ENCODE peak calls at places on chromosomes 6 and 20, in eight cellular contexts. M is pancreas, C is fibroblast of mammary gland, E is astrocyte of the spinal cord, U is fibroblast of the aortic adventitia, S is Caco-2, A is fibroblast of pulmonary artery, X is lower lobe of right lung. G is an unnamed sample.

GRCh38 chr20:4041748-4042411 is 26.5 kb upstream of the RNF24 start:
- DNase-seq in C (peak; percentile 97), A (peak; percentile 99), E (peak; percentile 95), X (peak; percentile 83), U (peak; percentile 98), S (no peak), M (peak; percentile 98), G (no peak)

GRCh38 chr20:2314759-2315439 is 19.1 kb downstream of the TGM3 start:
- DNase-seq in C (peak; percentile 96), M (no peak), U (peak; percentile 95), X (no peak), E (peak; percentile 76), S (no peak), A (peak; percentile 55), G (no peak)

GRCh38 chr20:62980380-62980960 is 26.3 kb downstream of the BHLHE23 start:
- DNase-seq in M (no peak), A (no peak), E (no peak), S (no peak), C (no peak), X (no peak), U (no peak), G (no peak)

GRCh38 chr20:57377350-57377749 is 13.8 kb upstream of the RBM38 start:
- DNase-seq in U (no peak), X (no peak), E (no peak), C (no peak), M (no peak), S (no peak), A (no peak), G (no peak)

GRCh38 chr6:9484091-9484490 is 930.8 kb downstream of the TFAP2A start:
- DNase-seq in U (peak; percentile 69), M (no peak), A (peak; percentile 65), E (no peak), S (no peak), C (peak; percentile 61), X (no peak), G (no peak)

GRCh38 chr6:146357578-146358340 is 185.9 kb upstream of the RAB32 start:
- DNase-seq in M (no peak), A (peak; percentile 87), U (peak; percentile 96), S (no peak), X (no peak), C (peak; percentile 94), E (peak; percentile 90), G (peak; percentile 8)

GRCh38 chr6:13425270-13425905 is 62.0 kb downstream of the GFOD1 start:
- DNase-seq in S (no peak), M (no peak), A (no peak), U (no peak), E (no peak), C (no peak), X (no peak), G (no peak)

GRCh38 chr6:20669571-20670314 is 135.5 kb downstream of the CDKAL1 start:
- DNase-seq in M (no peak), E (peak; percentile 22), U (peak; percentile 52), A (no peak), S (no peak), X (no peak), C (peak; percentile 33), G (peak; percentile 29)

GRCh38 chr20:33076662-33077398 is 2.6 kb upstream of the BPIFB4 start:
- DNase-seq in E (no peak), S (no peak), X (no peak), M (no peak), U (no peak), A (no peak), C (no peak), G (no peak)

GRCh38 chr20:21527908-21528307 is 14.0 kb upstream of the NKX2-2 start:
- DNase-seq in U (no peak), E (no peak), M (no peak), A (no peak), S (no peak), C (no peak), X (no peak), G (no peak)

GRCh38 chr20:52251137-52251700 is 59.6 kb upstream of the ZFP64 start:
- DNase-seq in S (no peak), E (no peak), X (no peak), C (no peak), M (no peak), A (no peak), U (no peak), G (no peak)

GRCh38 chr6:154187203-154187602 is 148.2 kb downstream of the OPRM1 start:
- DNase-seq in E (no peak), X (no peak), C (no peak), U (no peak), S (no peak), M (no peak), A (no peak), G (no peak)

GRCh38 chr20:10978019-10978702 is 304.4 kb upstream of the JAG1 start:
- DNase-seq in S (no peak), U (no peak), X (no peak), A (no peak), E (no peak), M (no peak), C (no peak), G (no peak)

GRCh38 chr6:28337103-28337520 is 1.2 kb upstream of the ZSCAN31 start:
- DNase-seq in X (no peak), E (no peak), C (no peak), U (no peak), A (no peak), S (no peak), M (no peak), G (no peak)

GRCh38 chr20:19600042-19600441 is 158.0 kb upstream of the RIN2 start:
- DNase-seq in U (no peak), E (no peak), C (no peak), S (no peak), X (no peak), A (no peak), M (no peak), G (no peak)

GRCh38 chr6:14276667-14277404 is 159.3 kb downstream of the CD83 start:
- DNase-seq in S (no peak), E (peak; percentile 46), U (peak; percentile 35), M (no peak), X (no peak), A (no peak), C (peak; percentile 26), G (peak; percentile 49)

GRCh38 chr6:139821669-139822223 is 447.3 kb upstream of the CITED2 start:
- DNase-seq in X (no peak), S (no peak), C (no peak), M (no peak), U (no peak), E (no peak), A (peak; percentile 17), G (no peak)

GRCh38 chr6:137387365-137387764 is 106.8 kb downstream of the OLIG3 start:
- DNase-seq in A (no peak), X (no peak), C (no peak), M (no peak), S (no peak), U (no peak), E (no peak), G (no peak)

GRCh38 chr20:10129749-10130148 is 88.9 kb upstream of the SNAP25 start:
- DNase-seq in S (no peak), C (no peak), U (no peak), E (no peak), M (no peak), X (no peak), A (no peak), G (no peak)

GRCh38 chr6:111027219-111027618 is 45.4 kb downstream of the RPF2 start:
- DNase-seq in S (no peak), C (no peak), X (no peak), M (no peak), A (no peak), U (no peak), E (no peak), G (no peak)
- TF ChIP-seq CTCF in S (no peak), C (no peak), X (peak; percentile 8), M (no peak), A (no peak), U (no peak), E (no peak), G (no peak)

DNA sequence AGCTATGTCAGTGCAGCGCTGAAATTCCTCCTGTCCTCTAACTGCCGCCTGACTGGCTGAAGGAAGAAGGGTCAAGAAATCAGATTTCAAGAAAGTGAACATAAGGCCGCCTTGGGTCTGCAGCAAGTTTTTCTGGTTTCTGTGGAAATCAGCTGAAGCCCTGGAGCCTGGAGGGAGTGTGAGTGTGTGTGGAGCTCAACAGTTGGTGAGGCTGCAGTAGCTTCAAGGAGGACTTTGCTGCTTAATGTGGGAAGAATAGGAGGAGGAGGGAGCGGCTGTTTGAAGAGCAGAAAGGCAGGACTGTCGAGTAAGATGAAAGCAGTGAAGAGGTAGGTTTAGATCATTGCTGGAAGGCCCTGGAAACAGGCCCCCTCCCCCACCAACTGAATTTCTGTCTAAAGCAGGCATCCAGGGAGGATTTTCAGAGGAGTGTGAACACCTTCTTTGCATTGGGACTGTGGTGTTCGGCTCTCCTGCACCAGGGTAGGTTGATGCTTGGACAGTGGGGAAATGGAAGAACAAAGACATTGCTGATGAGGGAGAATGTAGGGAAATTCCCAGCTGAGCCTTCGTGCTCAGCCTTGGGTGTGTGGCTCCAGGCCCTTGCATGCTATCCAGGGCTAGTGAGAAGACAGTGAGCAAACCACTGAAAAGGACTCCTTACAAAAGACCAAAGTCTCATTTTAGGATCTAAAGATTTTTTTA is 79.5 kb upstream of the VSTM2L start:
- DNase-seq in X (no peak), S (peak; percentile 69), M (no peak), E (no peak), U (peak; percentile 9), A (peak; percentile 15), C (no peak), G (no peak)
- H3K4me3 ChIP-seq in X (no peak overlapping the region), S (no peak overlapping the region), M (no peak overlapping the region), E (no peak overlapping the region), U (no peak overlapping the region), A (no peak overlapping the region), C (no peak overlapping the region), G (no peak overlapping the region)

GRCh38 chr6:107123501-107123900 is 8.2 kb upstream of the BEND3 start:
- DNase-seq in E (no peak), S (no peak), A (no peak), X (no peak), C (no peak), U (no peak), M (no peak), G (no peak)

GRCh38 chr6:107121964-107122495 is 6.7 kb upstream of the BEND3 start:
- DNase-seq in M (no peak), A (no peak), E (no peak), C (no peak), U (no peak), S (no peak), X (no peak), G (no peak)

GRCh38 chr6:107122748-107123147 is 7.4 kb upstream of the BEND3 start:
- DNase-seq in U (no peak), C (no peak), S (no peak), E (no peak), X (no peak), M (no peak), A (no peak), G (no peak)

GRCh38 chr6:107125771-107126170 is 10.5 kb upstream of the BEND3 start:
- DNase-seq in U (no peak), M (no peak), A (no peak), S (no peak), C (no peak), X (no peak), E (no peak), G (no peak)

GRCh38 chr6:107124934-107125348 is 9.6 kb upstream of the BEND3 start:
- DNase-seq in M (no peak), E (no peak), X (no peak), U (no peak), S (no peak), C (no peak), A (no peak), G (no peak)
- TF ChIP-seq CTCF in M (no peak), E (no peak), X (no peak), U (no peak), S (no peak), C (no peak), A (no peak), G (no peak)

GRCh38 chr6:133888931-133889556 is at the start of gene TCF21:
- DNase-seq in X (no peak), E (peak; percentile 59), A (peak; percentile 83), M (no peak), S (no peak), C (no peak), U (peak; percentile 63), G (no peak)
- H3K4me3 ChIP-seq in X (peak within 1 kb of the TSS; percentile 59), E (peak within 1 kb of the TSS; percentile 52), A (peak within 1 kb of the TSS; percentile 73), M (no peak within 1 kb of the TSS), S (no peak within 1 kb of the TSS), C (no peak within 1 kb of the TSS), U (peak within 1 kb of the TSS; percentile 70), G (no peak within 1 kb of the TSS)